ENCODE peak calls at places on chromosome 9, in four cellular contexts. Z is PC-3, L is HCT116, S is GM23248. B is an unnamed sample.
A peak's percentile ranks its signal among the peaks of the same experiment; 100 is the strongest.

GRCh38 chr9:106801816-106802215 is 61.1 kb upstream of the ZNF462 start:
- DNase-seq in Z (no peak), L (no peak), S (no peak), B (no peak)

GRCh38 chr9:97411789-97412627 is at the start of gene TDRD7:
- DNase-seq in L (peak; percentile 61), S (peak; percentile 94), Z (peak; percentile 82), B (peak; percentile 96)

GRCh38 chr9:88747768-88748167 is 212.8 kb downstream of the NXNL2 start:
- DNase-seq in L (no peak), S (peak; percentile 96), Z (peak; percentile 72), B (peak; percentile 83)

GRCh38 chr9:32603914-32604852 is 31.2 kb upstream of the NDUFB6 start:
- DNase-seq in L (peak; percentile 81), S (peak; percentile 26), Z (peak; percentile 91), B (peak; percentile 32)

GRCh38 chr9:124855944-124856773 is 2.9 kb downstream of the WDR38 start:
- DNase-seq in S (peak; percentile 54), L (peak; percentile 40), Z (peak; percentile 49), B (no peak)

GRCh38 chr9:5442400-5443011 is 4.8 kb upstream of the PLGRKT start:
- DNase-seq in Z (peak; percentile 67), S (peak; percentile 76), L (no peak), B (peak; percentile 67)

GRCh38 chr9:79776581-79776980 is 204.8 kb downstream of the TLE4 start:
- DNase-seq in L (no peak), Z (peak; percentile 54), S (peak; percentile 4), B (no peak)

GRCh38 chr9:132637351-132637750 is 32.4 kb downstream of the DDX31 start:
- DNase-seq in S (no peak), L (no peak), Z (peak; percentile 62), B (no peak)

GRCh38 chr9:79061766-79062165 is 510.0 kb upstream of the TLE4 start:
- DNase-seq in L (no peak), S (no peak), Z (no peak), B (no peak)

GRCh38 chr9:116765009-116765408 is 77.9 kb downstream of the TRIM32 start:
- DNase-seq in L (no peak), S (no peak), Z (no peak), B (no peak)

GRCh38 chr9:109107402-109108240 is 12.1 kb downstream of the TMEM245 start:
- DNase-seq in Z (peak; percentile 66), L (peak; percentile 48), S (peak; percentile 70), B (peak; percentile 48)

GRCh38 chr9:92964607-92964975 is 17.3 kb downstream of the FGD3 start:
- DNase-seq in S (no peak), Z (no peak), L (no peak), B (no peak)

GRCh38 chr9:95058121-95058785 is 259.3 kb downstream of the FANCC start:
- DNase-seq in Z (no peak), S (no peak), L (no peak), B (no peak)

GRCh38 chr9:89885156-89885555 is 280.3 kb downstream of the GADD45G start:
- DNase-seq in L (no peak), Z (no peak), S (no peak), B (no peak)

GRCh38 chr9:135410831-135411473 is 68.6 kb upstream of the PPP1R26 start:
- DNase-seq in Z (no peak), S (no peak), L (no peak), B (peak; percentile 2)

GRCh38 chr9:122394265-122395242 is 23.7 kb downstream of the PTGS1 start:
- DNase-seq in Z (peak; percentile 18), S (peak; percentile 93), L (no peak), B (no peak)

GRCh38 chr9:2271426-2271825 is 256.3 kb downstream of the SMARCA2 start:
- DNase-seq in S (peak; percentile 26), Z (peak; percentile 33), L (peak; percentile 18), B (no peak)

GRCh38 chr9:96318921-96319560 is 17.1 kb upstream of the HSD17B3 start:
- DNase-seq in S (no peak), L (no peak), Z (no peak), B (no peak)

GRCh38 chr9:107268560-107268959 is 14.5 kb upstream of the RAD23B start:
- DNase-seq in L (no peak), Z (no peak), S (no peak), B (no peak)

GRCh38 chr9:120326076-120326693 is 253.8 kb downstream of the CDK5RAP2 start:
- DNase-seq in L (no peak), Z (no peak), S (no peak), B (no peak)

GRCh38 chr9:127557998-127558546 is 54.0 kb upstream of the STXBP1 start:
- DNase-seq in Z (no peak), L (no peak), S (no peak), B (no peak)

GRCh38 chr9:81787747-81788632 is 98.6 kb upstream of the TLE1 start:
- DNase-seq in Z (peak; percentile 91), S (peak; percentile 94), L (no peak), B (peak; percentile 78)

GRCh38 chr9:82829818-82830217 is 233.1 kb downstream of the RASEF start:
- DNase-seq in Z (peak; percentile 4), S (no peak), L (no peak), B (no peak)

GRCh38 chr9:114889802-114890224 is 40.6 kb downstream of the TNFSF8 start:
- DNase-seq in Z (peak; percentile 33), L (no peak), S (peak; percentile 16), B (no peak)
- H2AFZ ChIP-seq in Z (no peak overlapping the region), L (no peak overlapping the region), S (no peak overlapping the region), B (no peak overlapping the region)

DNA sequence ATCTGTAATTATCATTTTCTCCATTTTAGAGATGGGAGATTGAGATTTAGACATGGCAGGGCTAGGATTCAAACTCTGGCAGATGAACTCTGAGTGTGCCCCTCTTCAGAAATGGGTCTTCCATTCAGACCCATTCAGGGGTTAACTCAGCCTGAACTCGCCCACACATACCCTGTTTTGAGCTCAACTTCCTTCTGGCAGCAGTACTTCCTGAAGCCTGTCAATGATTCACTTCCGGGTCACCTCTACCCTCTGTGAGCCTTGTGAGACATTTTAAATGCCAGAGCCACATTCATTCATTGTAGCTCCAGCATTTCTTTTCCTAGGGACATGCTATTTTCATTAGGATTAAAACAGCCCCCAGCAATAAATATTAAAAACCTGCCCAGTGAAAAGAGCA is 209.3 kb upstream of the SLC24A2 start:
- DNase-seq in Z (peak; percentile 31), L (peak; percentile 12), S (peak; percentile 28), B (no peak)
- TF ChIP-seq EZH2phosphoT487 in Z (no peak), L (no peak), S (no peak), B (no peak)

DNA sequence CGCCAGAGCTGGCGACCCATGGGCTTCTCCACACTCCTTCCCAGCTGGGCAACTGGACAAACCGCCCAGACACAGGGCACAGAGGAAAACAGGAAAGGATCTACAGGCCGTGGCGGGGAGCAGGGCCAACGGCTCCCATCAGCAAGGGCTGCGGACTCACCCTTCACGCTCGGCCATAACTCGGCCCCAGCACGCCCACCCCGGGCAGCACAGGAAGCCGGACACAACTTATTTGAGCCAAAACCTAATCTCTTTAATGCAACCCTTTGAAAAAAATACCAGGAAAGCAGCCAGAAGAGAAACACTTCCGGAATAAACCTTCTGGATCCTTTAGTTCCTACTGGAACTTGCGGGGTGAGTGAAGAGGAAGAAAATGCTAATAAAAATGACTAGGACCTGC is 59.9 kb downstream of the VAV2 start:
- DNase-seq in Z (no peak), S (no peak), L (no peak), B (no peak)
- H2AFZ ChIP-seq in Z (no peak overlapping the region), S (no peak overlapping the region), L (no peak overlapping the region), B (no peak overlapping the region)

GRCh38 chr9:75069171-75069570 is 18.8 kb downstream of the NMRK1 start:
- DNase-seq in S (no peak), Z (no peak), L (no peak), B (no peak)

GRCh38 chr9:75072895-75073294 is 15.1 kb downstream of the NMRK1 start:
- DNase-seq in L (no peak), Z (no peak), S (no peak), B (no peak)

GRCh38 chr9:75067894-75068293 is 20.1 kb downstream of the NMRK1 start:
- DNase-seq in Z (no peak), S (no peak), L (no peak), B (no peak)

GRCh38 chr9:75071530-75072122 is 16.3 kb downstream of the NMRK1 start:
- DNase-seq in L (peak; percentile 44), S (no peak), Z (peak; percentile 82), B (no peak)
- TF ChIP-seq EZH2phosphoT487 in L (no peak), S (no peak), Z (no peak), B (no peak)

GRCh38 chr9:91100878-91101450 is 260.8 kb downstream of the AUH start:
- DNase-seq in L (no peak), Z (no peak), S (no peak), B (no peak)
- H2AFZ ChIP-seq in L (no peak overlapping the region), Z (no peak overlapping the region), S (no peak overlapping the region), B (no peak overlapping the region)

GRCh38 chr9:13963005-13963653 is 350.8 kb downstream of the NFIB start:
- DNase-seq in L (no peak), S (no peak), Z (no peak), B (no peak)
- TF ChIP-seq EZH2phosphoT487 in L (no peak), S (no peak), Z (no peak), B (no peak)

GRCh38 chr9:84775056-84775648 is 105.6 kb downstream of the NTRK2 start:
- DNase-seq in Z (no peak), S (no peak), L (no peak), B (no peak)
- H2AFZ ChIP-seq in Z (no peak overlapping the region), S (no peak overlapping the region), L (no peak overlapping the region), B (no peak overlapping the region)

DNA sequence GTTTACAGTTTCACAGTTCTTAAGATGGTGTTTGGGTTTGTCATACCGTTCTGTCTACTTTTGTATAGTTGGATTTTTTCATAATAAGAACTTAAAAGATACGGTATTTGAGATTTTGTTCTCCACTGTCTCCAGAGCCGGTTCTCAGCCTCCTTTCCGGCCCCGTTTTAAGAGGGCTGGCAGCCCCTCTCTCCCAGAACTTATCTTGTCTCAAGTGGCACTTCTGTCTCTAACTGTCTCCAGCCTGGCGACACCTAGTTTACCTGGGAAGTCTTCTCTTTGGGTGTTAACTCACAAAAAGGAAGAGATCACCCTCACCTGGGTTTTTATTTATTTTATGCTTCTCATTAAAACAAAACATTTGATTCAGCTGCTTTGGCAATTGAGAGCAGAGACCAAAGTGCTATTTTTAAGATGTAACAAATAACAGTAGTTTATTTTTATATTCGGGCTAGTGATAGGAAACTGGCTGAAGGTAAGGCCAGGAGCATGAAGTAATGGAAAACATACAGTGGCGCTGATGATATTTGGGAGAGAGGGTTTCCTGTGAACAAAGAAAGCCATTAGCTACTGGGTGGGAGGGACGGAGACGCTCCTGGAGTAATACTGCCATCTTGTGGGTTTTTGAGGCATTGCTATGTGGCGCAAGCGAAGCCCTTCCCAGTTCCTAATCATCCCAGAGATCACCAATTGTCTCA is 48.3 kb downstream of the ACER2 start:
- DNase-seq in L (peak; percentile 65), Z (peak; percentile 82), S (peak; percentile 81), B (peak; percentile 85)
- TF ChIP-seq EZH2phosphoT487 in L (no peak), Z (no peak), S (no peak), B (no peak)

B was measured in hepatocyte.